ENCODE peak calls at places on chromosome 15, in five cellular contexts. W, M, O, E and Y are unnamed samples.

GRCh38 chr15:64861331-64861730 is 19.6 kb downstream of the PLEKHO2 start:
- DNase-seq in W (no peak), M (no peak), O (no peak), E (no peak), Y (no peak)

GRCh38 chr15:77019476-77020331 is 24.8 kb downstream of the PSTPIP1 start:
- DNase-seq in W (no peak), M (no peak), O (no peak), E (no peak), Y (no peak)

GRCh38 chr15:57921371-57921770 is 144.1 kb downstream of the ALDH1A2 start:
- DNase-seq in W (no peak), M (no peak), O (no peak), E (no peak), Y (no peak)

GRCh38 chr15:70892912-70893560 is 410 bp downstream of the LRRC49 start:
- DNase-seq in W (peak), M (no peak), O (no peak), E (peak), Y (peak)

GRCh38 chr15:26889298-26889898 is 22.5 kb downstream of the GABRA5 start:
- DNase-seq in W (peak), M (peak), O (peak), E (no peak), Y (peak)

GRCh38 chr15:58232273-58233065 is 94.3 kb downstream of the AQP9 start:
- DNase-seq in W (no peak), M (no peak), O (no peak), E (no peak), Y (no peak)

GRCh38 chr15:75672646-75673425 is 25.1 kb downstream of the SNX33 start:
- DNase-seq in W (no peak), M (peak), O (no peak), E (peak), Y (no peak)

GRCh38 chr15:65833501-65834220 is 35.6 kb upstream of the RAB11A start:
- DNase-seq in W (peak), M (no peak), O (peak), E (no peak), Y (peak)

GRCh38 chr15:97567411-97567810 is 393.1 kb upstream of the ARRDC4 start:
- DNase-seq in W (no peak), M (no peak), O (no peak), E (no peak), Y (no peak)

GRCh38 chr15:44015555-44015954 is 179.5 kb downstream of the FRMD5 start:
- DNase-seq in W (no peak), M (no peak), O (no peak), E (no peak), Y (no peak)

GRCh38 chr15:51908312-51908711 is 63.3 kb downstream of the LEO1 start:
- DNase-seq in W (no peak), M (no peak), O (no peak), E (no peak), Y (no peak)

GRCh38 chr15:50289749-50290148 is 24.2 kb upstream of the HDC start:
- DNase-seq in W (no peak), M (no peak), O (no peak), E (no peak), Y (no peak)

GRCh38 chr15:31975446-31976229 is 54.7 kb upstream of the CHRNA7 start:
- DNase-seq in W (peak), M (no peak), O (no peak), E (no peak), Y (peak)

GRCh38 chr15:45588199-45588910 is 1.2 kb downstream of the BLOC1S6 start:
- DNase-seq in W (no peak), M (no peak), O (no peak), E (no peak), Y (no peak)

GRCh38 chr15:61011576-61012336 is 217.3 kb downstream of the RORA start:
- DNase-seq in W (no peak), M (no peak), O (no peak), E (no peak), Y (peak)

GRCh38 chr15:87731630-87732029 is 524.9 kb downstream of the NTRK3 start:
- DNase-seq in W (no peak), M (no peak), O (no peak), E (no peak), Y (no peak)

GRCh38 chr15:96487245-96487644 is 156.7 kb downstream of the NR2F2 start:
- DNase-seq in W (no peak), M (no peak), O (no peak), E (no peak), Y (no peak)

GRCh38 chr15:92808611-92809063 is 91.5 kb upstream of the CHD2 start:
- DNase-seq in W (peak), M (no peak), O (no peak), E (no peak), Y (no peak)

GRCh38 chr15:50675524-50676144 is 11.0 kb downstream of the TRPM7 start:
- DNase-seq in W (no peak), M (no peak), O (no peak), E (no peak), Y (peak)

GRCh38 chr15:83288381-83288801 is 3.9 kb upstream of the BNC1 start:
- DNase-seq in W (no peak), M (no peak), O (no peak), E (no peak), Y (no peak)

GRCh38 chr15:42190370-42190769 is 17.7 kb downstream of the VPS39 start:
- DNase-seq in W (no peak), M (no peak), O (no peak), E (no peak), Y (no peak)